ENCODE peak calls at places on chromosome 15, in seven cellular contexts. One of them, this sample, is unnamed.

GRCh38 chr15:80999623-81000036 is 1.1 kb upstream of the TLNRD1 start:
- DNase-seq in D721Med: no peak
- DNase-seq in heart left ventricle: peak
- DNase-seq in ovary: no peak
- DNase-seq in stomach: peak
- DNase-seq in HFFc6: no peak
- DNase-seq in mesothelial cell of epicardium: no peak
- DNase-seq in this sample: no peak

GRCh38 chr15:42707068-42707467 is 29.9 kb downstream of the CDAN1 start:
- DNase-seq in D721Med: no peak
- DNase-seq in heart left ventricle: no peak
- DNase-seq in ovary: no peak
- DNase-seq in stomach: peak
- DNase-seq in HFFc6: no peak
- DNase-seq in mesothelial cell of epicardium: no peak
- DNase-seq in this sample: no peak

GRCh38 chr15:50148362-50148963 is 29.4 kb upstream of the ATP8B4 start:
- DNase-seq in D721Med: no peak
- DNase-seq in heart left ventricle: no peak
- DNase-seq in ovary: no peak
- DNase-seq in stomach: no peak
- DNase-seq in HFFc6: peak
- DNase-seq in mesothelial cell of epicardium: no peak
- DNase-seq in this sample: no peak

GRCh38 chr15:94596707-94597106 is 365.3 kb downstream of the MCTP2 start:
- DNase-seq in D721Med: no peak
- DNase-seq in heart left ventricle: no peak
- DNase-seq in ovary: no peak
- DNase-seq in stomach: no peak
- DNase-seq in HFFc6: no peak
- DNase-seq in mesothelial cell of epicardium: no peak
- DNase-seq in this sample: no peak

GRCh38 chr15:75554717-75555116 is 24.4 kb downstream of the PTPN9 start:
- DNase-seq in D721Med: no peak
- DNase-seq in heart left ventricle: no peak
- DNase-seq in ovary: no peak
- DNase-seq in stomach: no peak
- DNase-seq in HFFc6: peak
- DNase-seq in mesothelial cell of epicardium: no peak
- DNase-seq in this sample: no peak

GRCh38 chr15:99566157-99566900 is 545 bp downstream of the MEF2A start:
- DNase-seq in D721Med: no peak
- DNase-seq in heart left ventricle: peak
- DNase-seq in ovary: peak
- DNase-seq in stomach: no peak
- DNase-seq in HFFc6: no peak
- DNase-seq in mesothelial cell of epicardium: peak
- DNase-seq in this sample: no peak

GRCh38 chr15:100770781-100771584 is 108.6 kb upstream of the ALDH1A3 start:
- DNase-seq in D721Med: no peak
- DNase-seq in heart left ventricle: no peak
- DNase-seq in ovary: no peak
- DNase-seq in stomach: no peak
- DNase-seq in HFFc6: no peak
- DNase-seq in mesothelial cell of epicardium: no peak
- DNase-seq in this sample: no peak

GRCh38 chr15:39188930-39189329 is 391.9 kb upstream of the THBS1 start:
- DNase-seq in D721Med: no peak
- DNase-seq in heart left ventricle: no peak
- DNase-seq in ovary: no peak
- DNase-seq in stomach: no peak
- DNase-seq in HFFc6: peak
- DNase-seq in mesothelial cell of epicardium: no peak
- DNase-seq in this sample: no peak

GRCh38 chr15:43249699-43250203 is 17.0 kb downstream of the TGM5 start:
- DNase-seq in D721Med: no peak
- DNase-seq in heart left ventricle: no peak
- DNase-seq in ovary: no peak
- DNase-seq in stomach: no peak
- DNase-seq in HFFc6: peak
- DNase-seq in mesothelial cell of epicardium: no peak
- DNase-seq in this sample: no peak

GRCh38 chr15:60798821-60799220 is 319.9 kb upstream of the ICE2 start:
- DNase-seq in D721Med: no peak
- DNase-seq in heart left ventricle: no peak
- DNase-seq in ovary: no peak
- DNase-seq in stomach: no peak
- DNase-seq in HFFc6: peak
- DNase-seq in mesothelial cell of epicardium: no peak
- DNase-seq in this sample: no peak

DNA sequence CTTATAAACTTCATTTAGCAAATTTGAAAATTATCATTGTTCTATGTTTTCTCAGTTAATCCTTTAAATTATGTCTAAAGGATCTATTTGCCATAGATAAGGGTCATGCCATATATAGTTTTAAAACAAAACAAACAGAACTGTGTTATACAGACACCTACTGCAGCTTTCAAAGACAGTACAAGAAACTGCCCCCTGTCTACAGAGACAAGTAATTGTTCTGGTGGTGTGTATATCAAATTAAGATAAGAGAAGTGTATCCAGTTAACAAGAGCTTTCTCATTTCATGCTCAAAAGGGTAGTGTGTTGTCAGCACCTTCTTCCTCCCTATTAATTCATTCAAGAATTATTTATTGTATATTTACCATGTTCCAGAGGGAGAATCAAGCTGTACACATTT is 201.2 kb downstream of the FMN1 start:
- DNase-seq in D721Med: no peak
- DNase-seq in heart left ventricle: no peak
- DNase-seq in ovary: no peak
- DNase-seq in stomach: no peak
- DNase-seq in HFFc6: peak
- DNase-seq in mesothelial cell of epicardium: no peak
- DNase-seq in this sample: no peak
- TF ChIP-seq CTCF in D721Med: peak
- TF ChIP-seq CTCF in heart left ventricle: no peak
- TF ChIP-seq CTCF in ovary: no peak
- TF ChIP-seq CTCF in stomach: no peak
- TF ChIP-seq CTCF in HFFc6: peak
- TF ChIP-seq CTCF in mesothelial cell of epicardium: no peak
- TF ChIP-seq CTCF in this sample: no peak

GRCh38 chr15:73992594-73992898 is 451 bp upstream of the STOML1 start:
- DNase-seq in D721Med: no peak
- DNase-seq in heart left ventricle: no peak
- DNase-seq in ovary: no peak
- DNase-seq in stomach: no peak
- DNase-seq in HFFc6: no peak
- DNase-seq in mesothelial cell of epicardium: no peak
- DNase-seq in this sample: no peak
- TF ChIP-seq CTCF in D721Med: no peak
- TF ChIP-seq CTCF in heart left ventricle: no peak
- TF ChIP-seq CTCF in ovary: no peak
- TF ChIP-seq CTCF in stomach: no peak
- TF ChIP-seq CTCF in HFFc6: peak
- TF ChIP-seq CTCF in mesothelial cell of epicardium: no peak
- TF ChIP-seq CTCF in this sample: no peak

DNA sequence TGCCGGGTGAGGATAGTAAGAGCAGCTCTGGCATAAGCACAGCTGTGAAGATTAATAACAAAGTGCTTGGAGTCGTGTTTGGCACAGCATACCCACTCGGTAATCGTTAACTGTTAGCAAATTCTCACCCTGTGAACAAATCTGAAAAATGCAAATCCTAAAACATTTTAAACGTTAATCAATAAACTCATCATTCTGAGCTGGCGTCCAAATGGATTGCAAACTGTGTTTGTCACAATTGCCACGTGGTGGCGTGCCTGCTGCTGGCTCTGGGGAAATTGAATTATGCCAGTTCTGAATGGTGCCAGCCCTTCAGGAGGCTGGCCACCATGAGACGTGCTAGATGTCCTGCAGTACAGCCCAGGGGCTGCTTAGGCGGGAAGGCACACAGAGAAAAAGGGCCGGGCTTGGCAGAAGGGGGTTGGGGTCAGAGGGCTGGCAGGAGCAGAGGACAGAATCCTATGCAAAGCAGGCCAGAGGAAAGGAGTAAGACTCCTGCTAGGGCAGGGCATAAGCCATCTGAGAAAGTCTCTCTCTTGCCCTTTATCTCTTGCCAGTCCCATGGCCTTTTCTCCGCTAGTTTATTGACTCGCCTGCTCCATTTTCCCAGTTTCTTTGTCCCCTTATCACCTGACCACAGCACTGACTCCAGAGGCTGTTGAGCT is 22.1 kb upstream of the POLG start:
- DNase-seq in D721Med: no peak
- DNase-seq in heart left ventricle: no peak
- DNase-seq in ovary: no peak
- DNase-seq in stomach: no peak
- DNase-seq in HFFc6: no peak
- DNase-seq in mesothelial cell of epicardium: no peak
- DNase-seq in this sample: no peak
- TF ChIP-seq CTCF in D721Med: peak
- TF ChIP-seq CTCF in heart left ventricle: no peak
- TF ChIP-seq CTCF in ovary: no peak
- TF ChIP-seq CTCF in stomach: peak
- TF ChIP-seq CTCF in HFFc6: peak
- TF ChIP-seq CTCF in mesothelial cell of epicardium: no peak
- TF ChIP-seq CTCF in this sample: no peak

DNA sequence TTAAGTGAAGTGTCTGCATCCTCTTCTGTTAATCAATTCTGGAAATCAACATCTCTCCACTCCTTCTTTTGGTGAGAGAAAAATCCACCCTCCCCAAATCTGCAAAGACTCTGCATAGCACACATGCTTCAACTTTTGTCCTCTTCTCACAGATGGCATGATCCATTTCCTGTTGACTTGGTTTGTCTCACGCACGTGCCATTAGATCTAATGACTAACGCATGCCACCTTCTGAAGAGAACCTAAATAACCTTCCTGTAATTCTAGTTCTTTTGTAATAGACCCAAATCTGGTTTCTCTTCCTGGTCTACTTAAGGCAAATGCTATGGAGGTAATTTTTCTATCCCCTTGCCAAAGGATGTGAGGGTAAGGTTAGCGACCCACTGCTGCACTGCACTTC is 51.0 kb upstream of the ATOSA start:
- DNase-seq in D721Med: no peak
- DNase-seq in heart left ventricle: no peak
- DNase-seq in ovary: no peak
- DNase-seq in stomach: no peak
- DNase-seq in HFFc6: peak
- DNase-seq in mesothelial cell of epicardium: no peak
- DNase-seq in this sample: no peak
- TF ChIP-seq CTCF in D721Med: no peak
- TF ChIP-seq CTCF in heart left ventricle: no peak
- TF ChIP-seq CTCF in ovary: no peak
- TF ChIP-seq CTCF in stomach: no peak
- TF ChIP-seq CTCF in HFFc6: peak
- TF ChIP-seq CTCF in mesothelial cell of epicardium: no peak
- TF ChIP-seq CTCF in this sample: no peak

DNA sequence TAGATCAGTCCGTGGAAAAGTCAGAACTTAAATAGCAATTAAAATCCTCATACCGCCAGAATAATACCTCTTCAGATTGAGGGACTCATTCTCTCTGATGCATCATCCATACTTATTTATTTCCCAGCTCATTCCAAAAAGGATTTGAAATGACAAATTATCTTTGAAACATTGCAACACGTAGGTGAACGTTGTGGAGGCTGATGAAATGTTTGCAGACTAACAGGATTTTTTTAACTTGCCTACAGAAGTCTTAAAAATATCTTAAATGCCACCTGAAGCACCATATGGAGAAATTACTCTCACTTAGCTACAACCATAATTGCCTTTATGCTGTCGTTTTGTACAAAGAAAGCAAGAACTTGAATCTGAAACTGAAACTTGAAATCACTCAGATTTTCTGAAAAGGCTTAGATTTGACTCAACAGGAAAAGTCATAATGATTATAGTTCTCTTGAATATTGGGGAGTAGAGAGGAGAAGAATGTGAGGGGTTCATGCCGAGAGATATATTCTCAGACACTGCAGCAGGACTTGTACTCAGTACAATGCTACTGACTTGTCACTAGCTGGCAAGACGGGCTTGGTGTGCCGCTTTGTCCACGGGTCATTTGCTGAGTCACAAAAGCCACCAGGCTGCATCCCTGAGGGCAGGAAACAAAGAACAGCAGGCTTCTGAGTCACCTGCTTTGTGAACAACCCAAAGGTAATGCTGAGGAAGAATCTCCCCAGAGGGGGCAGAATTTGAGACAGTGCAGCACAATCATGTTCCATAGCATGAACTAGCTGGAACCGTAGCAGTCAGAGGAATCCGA is 7.1 kb upstream of the FMN1 start:
- DNase-seq in D721Med: no peak
- DNase-seq in heart left ventricle: peak
- DNase-seq in ovary: no peak
- DNase-seq in stomach: peak
- DNase-seq in HFFc6: peak
- DNase-seq in mesothelial cell of epicardium: no peak
- DNase-seq in this sample: peak
- TF ChIP-seq CTCF in D721Med: no peak
- TF ChIP-seq CTCF in heart left ventricle: no peak
- TF ChIP-seq CTCF in ovary: no peak
- TF ChIP-seq CTCF in stomach: no peak
- TF ChIP-seq CTCF in HFFc6: peak
- TF ChIP-seq CTCF in mesothelial cell of epicardium: no peak
- TF ChIP-seq CTCF in this sample: no peak

GRCh38 chr15:62400778-62401177 is 235.7 kb upstream of the C2CD4B start:
- DNase-seq in D721Med: no peak
- DNase-seq in heart left ventricle: no peak
- DNase-seq in ovary: no peak
- DNase-seq in stomach: no peak
- DNase-seq in HFFc6: no peak
- DNase-seq in mesothelial cell of epicardium: no peak
- DNase-seq in this sample: no peak
- TF ChIP-seq CTCF in D721Med: no peak
- TF ChIP-seq CTCF in heart left ventricle: no peak
- TF ChIP-seq CTCF in ovary: no peak
- TF ChIP-seq CTCF in stomach: no peak
- TF ChIP-seq CTCF in HFFc6: no peak
- TF ChIP-seq CTCF in mesothelial cell of epicardium: no peak
- TF ChIP-seq CTCF in this sample: no peak

GRCh38 chr15:40902605-40903561 is 8.6 kb downstream of the VPS18 start:
- DNase-seq in D721Med: no peak
- DNase-seq in heart left ventricle: peak
- DNase-seq in ovary: no peak
- DNase-seq in stomach: no peak
- DNase-seq in HFFc6: no peak
- DNase-seq in mesothelial cell of epicardium: no peak
- DNase-seq in this sample: no peak
- TF ChIP-seq CTCF in D721Med: no peak
- TF ChIP-seq CTCF in heart left ventricle: no peak
- TF ChIP-seq CTCF in ovary: no peak
- TF ChIP-seq CTCF in stomach: no peak
- TF ChIP-seq CTCF in HFFc6: no peak
- TF ChIP-seq CTCF in mesothelial cell of epicardium: no peak
- TF ChIP-seq CTCF in this sample: no peak

DNA sequence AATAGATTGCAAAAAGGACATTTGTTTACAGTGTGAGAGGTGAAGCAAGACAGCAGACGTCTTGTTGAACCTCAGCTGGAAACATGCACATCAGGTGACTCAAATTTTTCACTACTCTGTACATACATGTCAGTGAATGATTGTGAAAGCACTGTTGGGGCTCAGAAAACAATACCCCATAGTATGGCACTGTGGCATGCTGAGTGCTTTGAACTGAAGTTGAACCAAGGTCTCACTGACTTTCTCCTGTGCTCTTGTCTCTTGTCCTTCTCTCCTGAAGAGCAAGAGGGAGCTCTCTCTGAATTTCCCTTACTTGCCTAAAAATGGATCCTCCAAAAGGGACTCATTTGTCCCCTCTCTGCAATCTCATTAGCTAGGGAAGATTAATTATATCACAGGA is 24.5 kb upstream of the NEDD4 start:
- DNase-seq in D721Med: no peak
- DNase-seq in heart left ventricle: no peak
- DNase-seq in ovary: no peak
- DNase-seq in stomach: no peak
- DNase-seq in HFFc6: no peak
- DNase-seq in mesothelial cell of epicardium: no peak
- DNase-seq in this sample: no peak
- TF ChIP-seq CTCF in D721Med: no peak
- TF ChIP-seq CTCF in heart left ventricle: no peak
- TF ChIP-seq CTCF in ovary: no peak
- TF ChIP-seq CTCF in stomach: no peak
- TF ChIP-seq CTCF in HFFc6: no peak
- TF ChIP-seq CTCF in mesothelial cell of epicardium: no peak
- TF ChIP-seq CTCF in this sample: no peak